ENCODE peak calls at places on chromosomes 1 and 21, in four cellular contexts. One of them, this sample, is unnamed. For H3K4me1, the result is how much of the 10 kb centered on the place peaks cover.

GRCh38 chr1:151326619-151327222 is 495 bp downstream of the PI4KB start:
- DNase-seq in K562: no peak
- DNase-seq in GM12878: no peak
- DNase-seq in IMR-90: peak
- DNase-seq in this sample: peak

GRCh38 chr1:168565825-168566224 is 10.6 kb upstream of the XCL1 start:
- DNase-seq in K562: no peak
- DNase-seq in GM12878: no peak
- DNase-seq in IMR-90: no peak
- DNase-seq in this sample: no peak

GRCh38 chr1:183952101-183952500 is 85.4 kb downstream of the COLGALT2 start:
- DNase-seq in K562: no peak
- DNase-seq in GM12878: no peak
- DNase-seq in IMR-90: peak
- DNase-seq in this sample: no peak

GRCh38 chr1:89953072-89953626 is 41.8 kb upstream of the ZNF326 start:
- DNase-seq in K562: peak
- DNase-seq in GM12878: peak
- DNase-seq in IMR-90: peak
- DNase-seq in this sample: peak

GRCh38 chr1:226891846-226892533 is 21.6 kb downstream of the PSEN2 start:
- DNase-seq in K562: no peak
- DNase-seq in GM12878: no peak
- DNase-seq in IMR-90: peak
- DNase-seq in this sample: no peak

GRCh38 chr21:42317341-42317741 is 2.1 kb upstream of the TFF3 start:
- DNase-seq in K562: no peak
- DNase-seq in GM12878: no peak
- DNase-seq in IMR-90: no peak
- DNase-seq in this sample: no peak

GRCh38 chr1:100461222-100461621 is 76.7 kb upstream of the GPR88 start:
- DNase-seq in K562: no peak
- DNase-seq in GM12878: no peak
- DNase-seq in IMR-90: no peak
- DNase-seq in this sample: no peak

GRCh38 chr1:99685516-99686180 is 39.7 kb downstream of the PALMD start:
- DNase-seq in K562: peak
- DNase-seq in GM12878: peak
- DNase-seq in IMR-90: peak
- DNase-seq in this sample: peak

GRCh38 chr1:158329807-158330206 is 1.5 kb downstream of the CD1B start:
- DNase-seq in K562: no peak
- DNase-seq in GM12878: no peak
- DNase-seq in IMR-90: no peak
- DNase-seq in this sample: peak

GRCh38 chr1:161981735-161982525 is 41.7 kb downstream of the OLFML2B start:
- DNase-seq in K562: no peak
- DNase-seq in GM12878: no peak
- DNase-seq in IMR-90: no peak
- DNase-seq in this sample: no peak

GRCh38 chr1:161816201-161816600 is 50.1 kb downstream of the ATF6 start:
- DNase-seq in K562: no peak
- DNase-seq in GM12878: no peak
- DNase-seq in IMR-90: peak
- DNase-seq in this sample: no peak

GRCh38 chr1:3423245-3423829 is 31.1 kb upstream of the ARHGEF16 start:
- DNase-seq in K562: peak
- DNase-seq in GM12878: no peak
- DNase-seq in IMR-90: no peak
- DNase-seq in this sample: no peak

GRCh38 chr1:9145021-9145668 is 16.2 kb upstream of the GPR157 start:
- DNase-seq in K562: peak
- DNase-seq in GM12878: no peak
- DNase-seq in IMR-90: peak
- DNase-seq in this sample: peak

GRCh38 chr1:93675931-93676330 is 5.7 kb downstream of the BCAR3 start:
- DNase-seq in K562: no peak
- DNase-seq in GM12878: no peak
- DNase-seq in IMR-90: no peak
- DNase-seq in this sample: no peak

GRCh38 chr1:61953076-61953789 is 211.0 kb downstream of the PATJ start:
- DNase-seq in K562: no peak
- DNase-seq in GM12878: no peak
- DNase-seq in IMR-90: no peak
- DNase-seq in this sample: no peak

GRCh38 chr1:214520544-214521165 is 30.7 kb downstream of the PTPN14 start:
- DNase-seq in K562: no peak
- DNase-seq in GM12878: no peak
- DNase-seq in IMR-90: no peak
- DNase-seq in this sample: no peak

GRCh38 chr1:27416387-27417111 is 24.1 kb downstream of the GPR3 start:
- DNase-seq in K562: peak
- DNase-seq in GM12878: peak
- DNase-seq in IMR-90: peak
- DNase-seq in this sample: peak
- H3K4me1 ChIP-seq in K562: under half
- H3K4me1 ChIP-seq in GM12878: under half
- H3K4me1 ChIP-seq in IMR-90: under half
- H3K4me1 ChIP-seq in this sample: under half

DNA sequence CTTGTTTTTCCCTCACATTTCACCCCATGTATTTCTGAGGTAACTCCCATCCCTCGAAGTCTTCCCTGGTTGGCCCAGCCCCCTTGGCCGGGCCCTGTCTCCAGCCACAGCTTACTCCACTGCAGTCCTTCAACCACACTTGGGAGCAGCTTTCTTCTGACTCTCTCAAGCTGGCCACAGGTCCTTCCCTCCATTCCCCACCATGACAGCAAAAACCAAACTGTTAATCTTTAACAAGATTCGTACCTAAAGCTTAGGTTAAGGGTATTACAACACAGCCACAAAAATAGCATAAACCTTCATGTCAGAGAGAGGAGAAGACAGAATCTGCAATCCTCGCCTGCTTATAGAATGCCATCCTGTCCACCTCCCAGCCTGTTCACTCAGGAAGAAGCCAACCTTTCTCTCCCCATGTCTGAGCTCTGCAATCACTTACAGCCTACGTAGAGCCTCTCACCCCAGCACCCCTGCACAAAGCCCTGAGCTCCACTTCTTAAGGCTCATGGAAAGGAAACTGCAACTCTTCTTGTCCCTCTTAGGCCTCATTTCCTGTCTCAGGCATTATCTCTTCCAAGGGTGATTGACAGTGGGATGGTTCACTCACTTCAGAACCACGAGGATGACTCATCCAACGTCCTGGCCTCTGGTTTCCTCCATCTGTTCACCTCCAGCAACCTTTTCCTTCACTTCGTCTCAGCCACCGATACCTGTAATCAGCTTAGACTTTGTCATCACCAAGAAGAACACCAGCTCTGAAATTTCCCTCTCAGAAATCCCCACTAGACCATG is 72.8 kb downstream of the CD2 start:
- DNase-seq in K562: peak
- DNase-seq in GM12878: peak
- DNase-seq in IMR-90: peak
- DNase-seq in this sample: peak
- TF ChIP-seq ELK1 in K562: no peak
- TF ChIP-seq ELK1 in GM12878: no peak
- TF ChIP-seq ELK1 in IMR-90: no peak
- TF ChIP-seq ELK1 in this sample: no peak

GRCh38 chr1:58786184-58786926 is 2.5 kb upstream of the JUN start:
- DNase-seq in K562: no peak
- DNase-seq in GM12878: no peak
- DNase-seq in IMR-90: peak
- DNase-seq in this sample: no peak

GRCh38 chr1:58783993-58784757 is at the start of gene JUN:
- DNase-seq in K562: peak
- DNase-seq in GM12878: peak
- DNase-seq in IMR-90: peak
- DNase-seq in this sample: peak

GRCh38 chr1:58784758-58785423 is 1.0 kb upstream of the JUN start:
- DNase-seq in K562: peak
- DNase-seq in GM12878: no peak
- DNase-seq in IMR-90: peak
- DNase-seq in this sample: peak

GRCh38 chr1:58786927-58787245 is 3.0 kb upstream of the JUN start:
- DNase-seq in K562: no peak
- DNase-seq in GM12878: no peak
- DNase-seq in IMR-90: no peak
- DNase-seq in this sample: no peak

GRCh38 chr1:58785424-58786058 is 1.7 kb upstream of the JUN start:
- DNase-seq in K562: no peak
- DNase-seq in GM12878: peak
- DNase-seq in IMR-90: peak
- DNase-seq in this sample: no peak
- H3K4me1 ChIP-seq in K562: under half
- H3K4me1 ChIP-seq in GM12878: under half
- H3K4me1 ChIP-seq in IMR-90: under half
- H3K4me1 ChIP-seq in this sample: under half

DNA sequence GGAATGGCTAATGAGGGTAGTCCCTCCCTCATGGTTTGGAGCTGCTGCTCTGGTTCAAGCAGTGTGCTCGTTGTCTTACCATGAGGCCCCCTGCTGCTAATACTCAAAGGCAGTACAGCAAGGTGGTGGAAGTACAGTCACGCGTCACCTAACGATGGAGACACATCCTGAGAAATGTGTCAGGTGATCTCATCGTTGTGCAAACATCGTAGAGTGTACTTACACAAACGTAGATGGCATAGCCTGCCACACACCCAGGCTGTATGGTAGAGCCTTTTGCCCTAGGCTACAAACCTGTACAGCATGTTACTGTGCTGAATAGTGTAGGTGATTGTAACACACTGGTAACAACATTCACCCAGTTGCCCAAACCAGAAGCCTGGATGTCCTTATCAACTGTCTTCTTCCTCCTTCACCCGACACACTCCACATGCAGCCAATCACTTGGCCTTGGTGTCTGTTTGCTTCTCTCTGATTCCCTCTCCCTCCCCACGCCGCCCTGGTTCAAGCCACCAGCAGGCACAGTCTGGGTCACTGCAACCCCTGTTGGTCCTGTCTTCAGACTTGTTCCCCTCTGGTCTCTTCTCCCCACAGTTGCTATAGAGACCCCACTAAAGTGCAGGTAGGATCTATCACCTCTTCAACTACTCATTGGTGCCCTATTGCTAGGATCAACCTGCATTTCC is 6.0 kb upstream of the KCNA2 start:
- DNase-seq in K562: no peak
- DNase-seq in GM12878: no peak
- DNase-seq in IMR-90: no peak
- DNase-seq in this sample: no peak
- TF ChIP-seq ELK1 in K562: no peak
- TF ChIP-seq ELK1 in GM12878: no peak
- TF ChIP-seq ELK1 in IMR-90: no peak
- TF ChIP-seq ELK1 in this sample: no peak

GRCh38 chr1:234851450-234852438 is 241.8 kb upstream of the IRF2BP2 start:
- DNase-seq in K562: no peak
- DNase-seq in GM12878: no peak
- DNase-seq in IMR-90: peak
- DNase-seq in this sample: no peak
- H3K4me1 ChIP-seq in K562: under half
- H3K4me1 ChIP-seq in GM12878: under half
- H3K4me1 ChIP-seq in IMR-90: under half
- H3K4me1 ChIP-seq in this sample: under half

GRCh38 chr1:248886237-248886895 is 19.7 kb upstream of the PGBD2 start:
- DNase-seq in K562: no peak
- DNase-seq in GM12878: no peak
- DNase-seq in IMR-90: peak
- DNase-seq in this sample: no peak
- TF ChIP-seq ELK1 in K562: no peak
- TF ChIP-seq ELK1 in GM12878: no peak
- TF ChIP-seq ELK1 in IMR-90: no peak
- TF ChIP-seq ELK1 in this sample: no peak

DNA sequence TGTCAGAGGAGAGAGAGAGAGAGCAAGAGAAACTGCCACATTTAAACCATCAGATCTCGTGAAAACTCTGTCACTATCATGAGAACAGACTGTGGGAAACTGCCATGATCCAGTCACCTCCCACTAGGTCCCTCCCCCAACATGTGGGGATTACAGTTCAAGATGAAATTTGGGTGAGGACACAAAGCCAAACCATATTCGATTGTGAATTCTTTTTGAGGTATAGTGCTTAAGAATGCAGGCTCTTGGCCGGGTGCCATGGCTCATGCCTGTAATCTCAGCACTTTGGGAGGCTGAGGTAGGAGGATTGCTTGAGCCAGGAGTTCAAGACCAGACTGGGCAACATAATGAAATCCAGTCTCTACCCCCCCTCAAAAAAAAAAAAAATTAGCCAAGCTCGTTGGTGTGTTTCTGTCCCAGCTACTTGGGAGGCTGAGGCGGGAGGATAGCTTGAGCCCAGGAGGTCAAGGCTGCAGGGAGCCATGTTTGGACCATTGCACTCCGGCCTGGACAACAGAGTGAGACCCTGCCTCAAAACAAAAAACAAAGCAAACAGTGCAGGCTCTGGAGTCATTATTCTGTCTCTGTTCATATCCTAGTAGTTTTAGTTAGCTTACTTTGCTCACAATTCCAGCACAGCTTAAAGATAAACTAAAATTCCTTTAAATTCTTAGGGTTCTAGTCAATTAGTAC is 6.1 kb downstream of the ZCCHC17 start:
- DNase-seq in K562: no peak
- DNase-seq in GM12878: no peak
- DNase-seq in IMR-90: peak
- DNase-seq in this sample: no peak
- H3K4me1 ChIP-seq in K562: under half
- H3K4me1 ChIP-seq in GM12878: under half
- H3K4me1 ChIP-seq in IMR-90: under half
- H3K4me1 ChIP-seq in this sample: under half

GRCh38 chr1:163066168-163066567 is 3.0 kb upstream of the RGS4 start:
- DNase-seq in K562: no peak
- DNase-seq in GM12878: no peak
- DNase-seq in IMR-90: no peak
- DNase-seq in this sample: no peak
- TF ChIP-seq ELK1 in K562: no peak
- TF ChIP-seq ELK1 in GM12878: no peak
- TF ChIP-seq ELK1 in IMR-90: no peak
- TF ChIP-seq ELK1 in this sample: no peak

DNA sequence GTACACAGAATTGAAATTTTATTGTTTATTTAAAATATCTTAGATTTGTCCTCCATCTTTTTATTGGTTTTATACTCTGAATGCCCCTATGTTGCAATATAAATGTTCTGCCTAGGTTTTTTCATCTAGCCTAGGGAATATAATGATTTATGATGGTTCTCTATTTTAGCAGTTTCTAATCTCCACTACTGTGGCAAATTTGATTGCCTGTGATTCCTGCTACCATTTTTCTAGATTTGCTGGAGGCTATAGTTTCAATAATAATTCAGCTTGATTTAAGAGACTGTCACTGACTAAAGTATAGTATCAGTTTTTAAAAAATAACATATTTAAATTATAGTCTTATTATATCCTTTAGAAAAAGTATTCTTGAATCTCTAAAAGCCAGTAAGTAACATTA is 90.5 kb downstream of the USP25 start:
- DNase-seq in K562: no peak
- DNase-seq in GM12878: no peak
- DNase-seq in IMR-90: no peak
- DNase-seq in this sample: no peak
- H3K4me1 ChIP-seq in K562: under half
- H3K4me1 ChIP-seq in GM12878: under half
- H3K4me1 ChIP-seq in IMR-90: under half
- H3K4me1 ChIP-seq in this sample: under half